ENCODE peak calls at places on chromosomes 2 and 18, in ten cellular contexts. M is PC-3; X is A549; R is activated T-cell treated with anti-CD3 and anti-CD28 coated beads, Interleukin-2, amount 50 U/mL, for 24 hours; V is COR-L47; A is GM20000; T is CD8-positive, alpha-beta T cell; N is central memory CD8-positive, alpha-beta T cell; C is iris pigment epithelial cell; P is NCI-H1930. J is an unnamed sample.

GRCh38 chr2:30127016-30127893 is 19.6 kb upstream of the YPEL5 start:
- DNase-seq in M (peak; percentile 65), X (no peak), R (no peak), V (no peak), A (no peak), T (no peak), N (no peak), C (peak; percentile 35), P (no peak), J (peak; percentile 27)

GRCh38 chr2:220662415-220662814 is 909.7 kb downstream of the EPHA4 start:
- DNase-seq in M (no peak), X (no peak), R (no peak), V (no peak), A (no peak), T (no peak), N (no peak), C (no peak), P (no peak), J (no peak)

GRCh38 chr2:212145111-212145510 is 393.5 kb downstream of the ERBB4 start:
- DNase-seq in M (peak; percentile 15), X (no peak), R (no peak), V (no peak), A (no peak), T (no peak), N (no peak), C (peak; percentile 73), P (no peak), J (peak; percentile 60)

GRCh38 chr2:161382747-161383146 is 33.4 kb upstream of the TBR1 start:
- DNase-seq in M (no peak), X (no peak), R (no peak), V (no peak), A (no peak), T (no peak), N (no peak), C (no peak), P (no peak), J (no peak)

GRCh38 chr2:55048514-55048924 is 1.7 kb downstream of the RTN4 start:
- DNase-seq in M (peak; percentile 47), X (no peak), R (no peak), V (peak; percentile 20), A (no peak), T (no peak), N (no peak), C (peak; percentile 46), P (no peak), J (peak; percentile 39)

GRCh38 chr2:108263425-108263824 is 23.7 kb downstream of the SULT1C3 start:
- DNase-seq in M (no peak), X (no peak), R (no peak), V (no peak), A (no peak), T (no peak), N (no peak), C (no peak), P (no peak), J (no peak)

GRCh38 chr2:164661349-164661748 is 40.1 kb upstream of the GRB14 start:
- DNase-seq in M (peak; percentile 22), X (no peak), R (no peak), V (peak; percentile 1), A (no peak), T (no peak), N (no peak), C (peak; percentile 54), P (no peak), J (peak; percentile 71)

GRCh38 chr2:156333274-156333950 is 891 bp upstream of the NR4A2 start:
- DNase-seq in M (peak; percentile 30), X (no peak), R (peak; percentile 79), V (peak; percentile 45), A (peak; percentile 68), T (no peak), N (peak; percentile 39), C (no peak), P (no peak), J (no peak)

GRCh38 chr2:234880551-234881211 is 71.1 kb upstream of the SH3BP4 start:
- DNase-seq in M (peak; percentile 90), X (peak; percentile 33), R (no peak), V (no peak), A (no peak), T (no peak), N (no peak), C (peak; percentile 95), P (no peak), J (peak; percentile 89)

GRCh38 chr18:2988041-2988794 is 24.7 kb downstream of the LPIN2 start:
- DNase-seq in M (no peak), X (no peak), R (no peak), V (no peak), A (no peak), T (no peak), N (no peak), C (peak; percentile 91), P (no peak), J (no peak)

GRCh38 chr18:79902075-79902474 is 49.4 kb downstream of the SLC66A2 start:
- DNase-seq in M (no peak), X (no peak), R (no peak), V (no peak), A (no peak), T (no peak), N (no peak), C (no peak), P (no peak), J (no peak)

J was measured in renal cortical epithelial cell.